ENCODE peak calls at places on chromosomes 2 and 18, in four cellular contexts. C is HepG2, R is erythroblast, N is body of pancreas. E is an unnamed sample.

GRCh38 chr2:220946552-220946951 is 625.6 kb downstream of the EPHA4 start:
- DNase-seq in C (no peak), R (no peak), N (no peak), E (no peak)

GRCh38 chr2:231557571-231558217 is 27.4 kb upstream of the NMUR1 start:
- DNase-seq in R (peak; percentile 75), N (peak; percentile 70), C (peak; percentile 58), E (peak; percentile 69)

GRCh38 chr2:230942920-230943896 is 18.2 kb upstream of the GPR55 start:
- DNase-seq in N (no peak), R (no peak), C (no peak), E (no peak)

GRCh38 chr2:218325566-218326160 is 31.0 kb upstream of the CATIP start:
- DNase-seq in N (no peak), C (no peak), R (no peak), E (no peak)

GRCh38 chr2:171318463-171318934 is 115.3 kb downstream of the METTL8 start:
- DNase-seq in N (no peak), R (no peak), C (no peak), E (no peak)

GRCh38 chr2:96816836-96817702 is 1.0 kb downstream of the CNNM3 start:
- DNase-seq in C (peak; percentile 16), R (peak; percentile 61), N (no peak), E (no peak)

GRCh38 chr2:237546040-237546875 is 20.1 kb upstream of the PRLH start:
- DNase-seq in C (no peak), R (no peak), N (no peak), E (no peak)

GRCh38 chr2:74735009-74735408 is 81.0 kb downstream of the SEMA4F start:
- DNase-seq in N (no peak), R (no peak), C (no peak), E (no peak)

GRCh38 chr2:225471492-225471891 is 72.0 kb downstream of the NYAP2 start:
- DNase-seq in N (no peak), C (peak; percentile 34), R (peak; percentile 24), E (no peak)

GRCh38 chr2:135701442-135701841 is 40.2 kb upstream of the UBXN4 start:
- DNase-seq in R (no peak), C (no peak), N (no peak), E (no peak)

GRCh38 chr2:172404824-172405223 is 22.6 kb upstream of the ITGA6 start:
- DNase-seq in R (no peak), C (no peak), N (no peak), E (peak; percentile 23)

GRCh38 chr2:226333388-226333787 is 466.2 kb downstream of the IRS1 start:
- DNase-seq in C (no peak), R (no peak), N (no peak), E (no peak)

GRCh38 chr2:181457741-181458425 is 697 bp downstream of the ITGA4 start:
- DNase-seq in C (no peak), N (peak; percentile 22), R (peak; percentile 97), E (peak; percentile 2)

GRCh38 chr2:54161660-54162059 is 46.2 kb downstream of the ACYP2 start:
- DNase-seq in R (no peak), C (no peak), N (no peak), E (no peak)

GRCh38 chr2:24919100-24919976 is 699 bp downstream of the ADCY3 start:
- DNase-seq in N (no peak), C (no peak), R (no peak), E (peak; percentile 41)
- TF ChIP-seq POLR2A in N (no peak), C (no peak), R (no peak), E (no peak)

DNA sequence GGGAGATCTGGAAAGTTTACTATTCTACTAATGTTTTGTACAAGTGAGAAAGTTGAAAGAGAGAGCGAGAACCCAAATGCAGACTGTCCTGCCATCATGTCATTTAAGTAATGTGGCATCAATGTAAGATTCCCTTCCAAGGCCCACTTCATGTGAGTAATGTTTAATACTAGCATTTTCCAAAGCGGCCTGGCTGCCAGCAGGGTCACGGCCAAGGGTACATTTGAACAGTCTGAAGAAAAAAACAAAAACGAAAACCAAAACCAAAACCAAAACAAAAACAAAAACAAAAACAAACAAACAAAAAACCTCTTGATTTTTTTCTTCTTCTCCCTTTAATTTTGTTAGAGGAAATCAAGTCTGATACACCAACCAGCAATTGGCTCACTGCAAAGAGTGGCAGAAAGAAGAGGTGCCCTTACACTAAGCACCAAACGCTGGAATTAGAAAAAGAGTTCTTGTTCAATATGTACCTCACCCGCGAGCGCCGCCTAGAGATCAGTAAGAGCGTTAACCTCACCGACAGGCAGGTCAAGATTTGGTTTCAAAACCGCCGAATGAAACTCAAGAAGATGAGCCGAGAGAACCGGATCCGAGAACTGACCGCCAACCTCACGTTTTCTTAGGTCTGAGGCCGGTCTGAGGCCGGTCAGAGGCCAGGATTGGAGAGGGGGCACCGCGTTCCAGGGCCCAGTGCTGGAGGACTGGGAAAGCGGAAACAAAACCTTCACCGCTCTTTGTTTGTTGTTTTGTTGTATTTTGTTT is 2.2 kb downstream of the HOXD10 start:
- DNase-seq in N (no peak), C (peak; percentile 54), R (peak; percentile 63), E (no peak)
- TF ChIP-seq POLR2A in N (no peak), C (no peak), R (no peak), E (no peak)

GRCh38 chr2:112642561-112642960 is 3.2 kb upstream of the SLC20A1 start:
- DNase-seq in N (no peak), C (no peak), R (no peak), E (no peak)

GRCh38 chr2:112640467-112640799 is 5.3 kb upstream of the SLC20A1 start:
- DNase-seq in N (no peak), R (no peak), C (no peak), E (no peak)

GRCh38 chr2:112642961-112643360 is 2.8 kb upstream of the SLC20A1 start:
- DNase-seq in R (no peak), N (no peak), C (no peak), E (no peak)

GRCh38 chr2:112643488-112643887 is 2.3 kb upstream of the SLC20A1 start:
- DNase-seq in N (no peak), R (peak; percentile 75), C (no peak), E (no peak)

DNA sequence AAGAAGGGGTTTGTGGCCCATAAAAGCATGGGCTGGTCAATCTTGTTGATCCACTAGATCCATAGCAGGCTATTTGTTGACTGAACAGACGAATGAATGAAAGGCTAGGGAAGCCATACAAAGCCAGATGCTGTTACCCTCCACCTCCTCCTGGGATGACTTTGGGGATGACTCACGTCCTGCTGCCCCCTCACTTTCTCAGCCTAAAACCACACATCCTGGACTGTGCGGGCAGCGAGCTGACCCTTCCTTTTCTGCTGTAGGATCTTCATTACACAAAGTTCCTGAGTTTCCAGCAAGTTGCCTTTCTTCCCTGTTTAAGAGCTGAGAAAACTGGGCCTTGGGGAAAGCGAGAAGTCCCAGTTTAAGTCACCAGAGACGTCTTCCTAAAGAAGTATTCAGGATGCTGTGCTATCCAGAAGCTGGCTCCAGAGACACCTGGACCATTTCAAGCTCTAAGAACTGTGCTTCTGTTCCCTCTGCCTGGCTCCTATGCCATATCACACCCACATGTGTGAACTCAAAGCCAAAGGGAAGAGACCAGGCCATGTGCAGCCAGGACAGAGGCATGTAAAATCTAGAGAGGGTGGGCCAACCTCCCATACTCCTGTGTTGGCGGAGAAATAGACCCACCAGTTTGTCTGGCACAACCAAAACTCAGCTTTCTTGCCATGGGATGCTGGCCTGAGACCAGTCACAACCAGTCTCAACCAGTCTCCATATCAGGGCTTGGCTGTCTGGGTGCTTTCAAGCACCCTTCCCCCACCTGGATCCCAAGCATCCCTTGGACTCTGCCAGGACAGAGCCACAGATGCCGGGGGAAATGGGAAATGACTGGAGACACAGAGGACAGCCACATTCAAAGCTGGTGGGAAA is 4.7 kb upstream of the SLC20A1 start:
- DNase-seq in R (no peak), N (no peak), C (no peak), E (peak; percentile 71)
- TF ChIP-seq POLR2A in R (no peak), N (no peak), C (no peak), E (peak; percentile 29)

GRCh38 chr18:76496200-76496890 is 1.3 kb upstream of the ZNF516 start:
- DNase-seq in C (peak; percentile 22), N (peak; percentile 57), R (peak; percentile 92), E (no peak)
- TF ChIP-seq POLR2A in C (peak; percentile 50), N (no peak), R (no peak), E (no peak)

GRCh38 chr2:61145990-61146389 is 16.0 kb upstream of the C2orf74 start:
- DNase-seq in R (no peak), N (no peak), C (no peak), E (no peak)

GRCh38 chr2:61141151-61141550 is 20.8 kb upstream of the C2orf74 start:
- DNase-seq in C (no peak), N (no peak), R (no peak), E (no peak)

GRCh38 chr2:61138859-61139258 is 23.1 kb upstream of the C2orf74 start:
- DNase-seq in C (no peak), N (no peak), R (no peak), E (no peak)

GRCh38 chr2:61149074-61149473 is 12.9 kb upstream of the C2orf74 start:
- DNase-seq in C (no peak), R (no peak), N (no peak), E (no peak)

GRCh38 chr2:61144697-61145268 is 17.2 kb upstream of the C2orf74 start:
- DNase-seq in N (peak; percentile 99), C (peak; percentile 99), R (peak; percentile 90), E (peak; percentile 91)
- TF ChIP-seq POLR2A in N (peak; percentile 75), C (peak; percentile 92), R (peak; percentile 50), E (peak; percentile 69)

GRCh38 chr2:240585101-240585500 is 1.4 kb upstream of the CAPN10 start:
- DNase-seq in C (no peak), N (peak; percentile 8), R (no peak), E (no peak)

GRCh38 chr2:240585681-240586197 is 795 bp upstream of the CAPN10 start:
- DNase-seq in R (no peak), N (peak; percentile 7), C (no peak), E (no peak)

GRCh38 chr2:240588006-240588655 is 1.6 kb downstream of the CAPN10 start:
- DNase-seq in R (no peak), N (peak; percentile 8), C (no peak), E (no peak)

GRCh38 chr2:240586919-240587800 is 626 bp downstream of the CAPN10 start:
- DNase-seq in R (peak; percentile 56), C (peak; percentile 58), N (peak; percentile 39), E (peak; percentile 60)

GRCh38 chr2:240586198-240586918 is at the start of gene CAPN10:
- DNase-seq in N (peak; percentile 98), R (peak; percentile 95), C (peak; percentile 94), E (peak; percentile 97)
- TF ChIP-seq POLR2A in N (peak; percentile 74), R (peak; percentile 81), C (no peak), E (peak; percentile 73)

GRCh38 chr18:62334110-62334509 is 9.0 kb downstream of the TNFRSF11A start:
- DNase-seq in R (no peak), N (no peak), C (no peak), E (peak; percentile 75)
- TF ChIP-seq POLR2A in R (no peak), N (no peak), C (no peak), E (no peak)

GRCh38 chr2:44748-45341 is 1.5 kb downstream of the FAM110C start:
- DNase-seq in C (no peak), N (peak; percentile 82), R (no peak), E (no peak)
- TF ChIP-seq POLR2A in C (no peak), N (peak; percentile 63), R (no peak), E (no peak)